ENCODE peak calls at places on chromosome 2, in ten cellular contexts. P, V, R, G, C, U, M, B, Z and E are unnamed samples.

GRCh38 chr2:112140413-112140802 is 2.2 kb downstream of the FBLN7 start:
- DNase-seq in P (no peak), V (no peak), R (no peak), G (no peak), C (no peak), U (no peak), M (no peak), B (no peak), Z (no peak), E (no peak)

GRCh38 chr2:240400319-240401161 is 34.9 kb upstream of the GPC1 start:
- DNase-seq in P (no peak), V (no peak), R (peak), G (no peak), C (peak), U (no peak), M (no peak), B (no peak), Z (no peak), E (no peak)

GRCh38 chr2:150404147-150404546 is 83.3 kb downstream of the RND3 start:
- DNase-seq in P (no peak), V (no peak), R (no peak), G (no peak), C (no peak), U (peak), M (no peak), B (peak), Z (no peak), E (no peak)

GRCh38 chr2:164700390-164700789 is 79.1 kb upstream of the GRB14 start:
- DNase-seq in P (no peak), V (no peak), R (no peak), G (no peak), C (no peak), U (peak), M (no peak), B (no peak), Z (no peak), E (no peak)

GRCh38 chr2:105768176-105768575 is 23.5 kb downstream of the NCK2 start:
- DNase-seq in P (no peak), V (no peak), R (no peak), G (no peak), C (no peak), U (no peak), M (no peak), B (no peak), Z (no peak), E (no peak)

GRCh38 chr2:202102425-202103005 is 29.5 kb downstream of the KIAA2012 start:
- DNase-seq in P (no peak), V (no peak), R (no peak), G (peak), C (no peak), U (no peak), M (no peak), B (no peak), Z (no peak), E (peak)

GRCh38 chr2:197215988-197216979 is 94.3 kb downstream of the ANKRD44 start:
- DNase-seq in P (no peak), V (no peak), R (no peak), G (no peak), C (no peak), U (peak), M (no peak), B (no peak), Z (no peak), E (no peak)

GRCh38 chr2:112121682-112122254 is 16.4 kb upstream of the FBLN7 start:
- DNase-seq in P (no peak), V (no peak), R (no peak), G (peak), C (no peak), U (peak), M (no peak), B (peak), Z (peak), E (peak)

GRCh38 chr2:109674894-109675534 is 60.9 kb downstream of the SOWAHC start:
- DNase-seq in P (no peak), V (no peak), R (no peak), G (no peak), C (no peak), U (no peak), M (no peak), B (no peak), Z (no peak), E (no peak)

GRCh38 chr2:227106845-227107759 is 56.9 kb downstream of the COL4A4 start:
- DNase-seq in P (no peak), V (peak), R (no peak), G (peak), C (peak), U (peak), M (no peak), B (peak), Z (peak), E (peak)

GRCh38 chr2:36785179-36785795 is 88.8 kb downstream of the VIT start:
- DNase-seq in P (peak), V (peak), R (peak), G (peak), C (peak), U (peak), M (peak), B (peak), Z (peak), E (peak)

GRCh38 chr2:222295368-222296041 is 3.3 kb downstream of the PAX3 start:
- DNase-seq in P (no peak), V (no peak), R (no peak), G (no peak), C (peak), U (no peak), M (no peak), B (no peak), Z (no peak), E (no peak)

GRCh38 chr2:197426723-197427122 is 8.1 kb downstream of the SF3B1 start:
- DNase-seq in P (no peak), V (no peak), R (no peak), G (no peak), C (no peak), U (no peak), M (no peak), B (no peak), Z (no peak), E (no peak)

GRCh38 chr2:46276652-46277051 is 20.6 kb upstream of the EPAS1 start:
- DNase-seq in P (no peak), V (no peak), R (no peak), G (no peak), C (no peak), U (peak), M (no peak), B (peak), Z (no peak), E (no peak)

GRCh38 chr2:224646242-224646846 is 61.2 kb upstream of the CUL3 start:
- DNase-seq in P (no peak), V (peak), R (no peak), G (peak), C (no peak), U (peak), M (no peak), B (peak), Z (no peak), E (peak)

GRCh38 chr2:66301073-66301766 is 133.7 kb upstream of the MEIS1 start:
- DNase-seq in P (no peak), V (peak), R (peak), G (no peak), C (no peak), U (peak), M (no peak), B (no peak), Z (no peak), E (no peak)

GRCh38 chr2:191128172-191128910 is 22.5 kb downstream of the STAT4 start:
- DNase-seq in P (no peak), V (no peak), R (no peak), G (no peak), C (no peak), U (no peak), M (no peak), B (no peak), Z (no peak), E (no peak)

GRCh38 chr2:156436477-156437085 is 402 bp downstream of the GPD2 start:
- DNase-seq in P (peak), V (no peak), R (no peak), G (no peak), C (no peak), U (peak), M (no peak), B (peak), Z (peak), E (no peak)

GRCh38 chr2:209960676-209961630 is 41.5 kb upstream of the RPE start:
- DNase-seq in P (no peak), V (peak), R (peak), G (peak), C (no peak), U (peak), M (no peak), B (peak), Z (peak), E (peak)

GRCh38 chr2:52097076-52097475 is 1065.1 kb upstream of the NRXN1 start:
- DNase-seq in P (no peak), V (no peak), R (no peak), G (no peak), C (no peak), U (no peak), M (no peak), B (no peak), Z (no peak), E (no peak)

GRCh38 chr2:45460825-45461224 is 150.2 kb downstream of the SRBD1 start:
- DNase-seq in P (no peak), V (no peak), R (no peak), G (no peak), C (no peak), U (no peak), M (no peak), B (no peak), Z (no peak), E (no peak)

GRCh38 chr2:55810621-55811020 is 113.0 kb downstream of the EFEMP1 start:
- DNase-seq in P (no peak), V (no peak), R (no peak), G (no peak), C (no peak), U (peak), M (no peak), B (no peak), Z (no peak), E (no peak)

GRCh38 chr2:173217106-173217840 is 137.4 kb upstream of the CDCA7 start:
- DNase-seq in P (no peak), V (no peak), R (no peak), G (no peak), C (no peak), U (no peak), M (no peak), B (no peak), Z (no peak), E (no peak)

GRCh38 chr2:197168705-197169104 is 141.9 kb downstream of the ANKRD44 start:
- DNase-seq in P (peak), V (peak), R (peak), G (peak), C (no peak), U (peak), M (peak), B (peak), Z (peak), E (peak)

GRCh38 chr2:217038001-217038400 is 178.1 kb upstream of the TNP1 start:
- DNase-seq in P (no peak), V (no peak), R (no peak), G (no peak), C (no peak), U (no peak), M (no peak), B (no peak), Z (no peak), E (no peak)

GRCh38 chr2:200786423-200786822 is 25.3 kb upstream of the BZW1 start:
- DNase-seq in P (no peak), V (peak), R (no peak), G (no peak), C (no peak), U (peak), M (no peak), B (no peak), Z (no peak), E (no peak)

GRCh38 chr2:222290691-222291484 is 7.9 kb downstream of the PAX3 start:
- DNase-seq in P (peak), V (no peak), R (no peak), G (no peak), C (no peak), U (no peak), M (no peak), B (no peak), Z (no peak), E (no peak)

GRCh38 chr2:152520759-152521158 is 185.8 kb downstream of the FMNL2 start:
- DNase-seq in P (no peak), V (no peak), R (no peak), G (no peak), C (no peak), U (no peak), M (no peak), B (no peak), Z (no peak), E (no peak)

GRCh38 chr2:43082111-43082877 is 144.1 kb downstream of the ZFP36L2 start:
- DNase-seq in P (peak), V (no peak), R (peak), G (no peak), C (no peak), U (peak), M (no peak), B (no peak), Z (no peak), E (peak)